ENCODE peak calls at places on chromosomes 13 and 19, in six cellular contexts. One of them, this sample, is unnamed.

GRCh38 chr19:29810504-29810871 is 1.3 kb upstream of the CCNE1 start:
- DNase-seq in activated T-helper 9 cell treated with anti-CD3 and anti-CD28 coated beads, Interleukin-2, amount 50 U/mL, for 16 hours: no peak
- DNase-seq in NCI-H774: no peak
- DNase-seq in neural crest cell: no peak
- DNase-seq in stimulated activated CD8-positive, alpha-beta memory T cell treated with anti-CD3 and anti-CD28 coated beads, Interleukin-4, amount 100 ng/mL, for 1 hour: no peak
- DNase-seq in WTC11: no peak
- DNase-seq in this sample: no peak

GRCh38 chr13:113050856-113051431 is 54.6 kb upstream of the F7 start:
- DNase-seq in NCI-H774: no peak
- DNase-seq in WTC11: no peak
- DNase-seq in stimulated activated CD8-positive, alpha-beta memory T cell treated with anti-CD3 and anti-CD28 coated beads, Interleukin-4, amount 100 ng/mL, for 1 hour: no peak
- DNase-seq in neural crest cell: no peak
- DNase-seq in activated T-helper 9 cell treated with anti-CD3 and anti-CD28 coated beads, Interleukin-2, amount 50 U/mL, for 16 hours: no peak
- DNase-seq in this sample: peak

GRCh38 chr13:94427313-94427712 is 52.2 kb downstream of the DCT start:
- DNase-seq in neural crest cell: no peak
- DNase-seq in WTC11: no peak
- DNase-seq in NCI-H774: peak
- DNase-seq in stimulated activated CD8-positive, alpha-beta memory T cell treated with anti-CD3 and anti-CD28 coated beads, Interleukin-4, amount 100 ng/mL, for 1 hour: no peak
- DNase-seq in activated T-helper 9 cell treated with anti-CD3 and anti-CD28 coated beads, Interleukin-2, amount 50 U/mL, for 16 hours: no peak
- DNase-seq in this sample: no peak

GRCh38 chr13:39406688-39407087 is 196.3 kb downstream of the LHFPL6 start:
- DNase-seq in WTC11: no peak
- DNase-seq in NCI-H774: peak
- DNase-seq in neural crest cell: no peak
- DNase-seq in activated T-helper 9 cell treated with anti-CD3 and anti-CD28 coated beads, Interleukin-2, amount 50 U/mL, for 16 hours: no peak
- DNase-seq in stimulated activated CD8-positive, alpha-beta memory T cell treated with anti-CD3 and anti-CD28 coated beads, Interleukin-4, amount 100 ng/mL, for 1 hour: no peak
- DNase-seq in this sample: no peak

GRCh38 chr19:18789883-18790565 is 1.1 kb downstream of the COMP start:
- DNase-seq in NCI-H774: no peak
- DNase-seq in activated T-helper 9 cell treated with anti-CD3 and anti-CD28 coated beads, Interleukin-2, amount 50 U/mL, for 16 hours: no peak
- DNase-seq in neural crest cell: no peak
- DNase-seq in WTC11: peak
- DNase-seq in stimulated activated CD8-positive, alpha-beta memory T cell treated with anti-CD3 and anti-CD28 coated beads, Interleukin-4, amount 100 ng/mL, for 1 hour: no peak
- DNase-seq in this sample: no peak

GRCh38 chr19:10184636-10185035 is 10.1 kb downstream of the DNMT1 start:
- DNase-seq in NCI-H774: no peak
- DNase-seq in stimulated activated CD8-positive, alpha-beta memory T cell treated with anti-CD3 and anti-CD28 coated beads, Interleukin-4, amount 100 ng/mL, for 1 hour: no peak
- DNase-seq in activated T-helper 9 cell treated with anti-CD3 and anti-CD28 coated beads, Interleukin-2, amount 50 U/mL, for 16 hours: no peak
- DNase-seq in WTC11: no peak
- DNase-seq in neural crest cell: no peak
- DNase-seq in this sample: no peak

GRCh38 chr19:47545061-47545948 is 27.6 kb downstream of the ZNF541 start:
- DNase-seq in neural crest cell: no peak
- DNase-seq in stimulated activated CD8-positive, alpha-beta memory T cell treated with anti-CD3 and anti-CD28 coated beads, Interleukin-4, amount 100 ng/mL, for 1 hour: no peak
- DNase-seq in WTC11: peak
- DNase-seq in activated T-helper 9 cell treated with anti-CD3 and anti-CD28 coated beads, Interleukin-2, amount 50 U/mL, for 16 hours: no peak
- DNase-seq in NCI-H774: no peak
- DNase-seq in this sample: no peak

GRCh38 chr19:33905937-33906577 is 109.4 kb downstream of the KCTD15 start:
- DNase-seq in stimulated activated CD8-positive, alpha-beta memory T cell treated with anti-CD3 and anti-CD28 coated beads, Interleukin-4, amount 100 ng/mL, for 1 hour: no peak
- DNase-seq in neural crest cell: peak
- DNase-seq in WTC11: peak
- DNase-seq in activated T-helper 9 cell treated with anti-CD3 and anti-CD28 coated beads, Interleukin-2, amount 50 U/mL, for 16 hours: no peak
- DNase-seq in NCI-H774: no peak
- DNase-seq in this sample: peak

GRCh38 chr19:46269085-46269484 is 27.8 kb upstream of the HIF3A start:
- DNase-seq in neural crest cell: no peak
- DNase-seq in stimulated activated CD8-positive, alpha-beta memory T cell treated with anti-CD3 and anti-CD28 coated beads, Interleukin-4, amount 100 ng/mL, for 1 hour: no peak
- DNase-seq in activated T-helper 9 cell treated with anti-CD3 and anti-CD28 coated beads, Interleukin-2, amount 50 U/mL, for 16 hours: no peak
- DNase-seq in NCI-H774: no peak
- DNase-seq in WTC11: no peak
- DNase-seq in this sample: no peak

GRCh38 chr19:15589760-15590451 is 25.1 kb upstream of the CYP4F8 start:
- DNase-seq in WTC11: no peak
- DNase-seq in neural crest cell: no peak
- DNase-seq in stimulated activated CD8-positive, alpha-beta memory T cell treated with anti-CD3 and anti-CD28 coated beads, Interleukin-4, amount 100 ng/mL, for 1 hour: no peak
- DNase-seq in activated T-helper 9 cell treated with anti-CD3 and anti-CD28 coated beads, Interleukin-2, amount 50 U/mL, for 16 hours: no peak
- DNase-seq in NCI-H774: no peak
- DNase-seq in this sample: no peak

GRCh38 chr19:6696239-6696820 is 24.1 kb downstream of the C3 start:
- DNase-seq in neural crest cell: no peak
- DNase-seq in stimulated activated CD8-positive, alpha-beta memory T cell treated with anti-CD3 and anti-CD28 coated beads, Interleukin-4, amount 100 ng/mL, for 1 hour: no peak
- DNase-seq in activated T-helper 9 cell treated with anti-CD3 and anti-CD28 coated beads, Interleukin-2, amount 50 U/mL, for 16 hours: no peak
- DNase-seq in NCI-H774: no peak
- DNase-seq in WTC11: no peak
- DNase-seq in this sample: no peak

GRCh38 chr13:50387124-50387581 is 371.9 kb downstream of the KCNRG start:
- DNase-seq in stimulated activated CD8-positive, alpha-beta memory T cell treated with anti-CD3 and anti-CD28 coated beads, Interleukin-4, amount 100 ng/mL, for 1 hour: no peak
- DNase-seq in NCI-H774: no peak
- DNase-seq in WTC11: peak
- DNase-seq in activated T-helper 9 cell treated with anti-CD3 and anti-CD28 coated beads, Interleukin-2, amount 50 U/mL, for 16 hours: no peak
- DNase-seq in neural crest cell: no peak
- DNase-seq in this sample: no peak

GRCh38 chr19:44748426-44749254 is at the start of gene BCL3:
- DNase-seq in activated T-helper 9 cell treated with anti-CD3 and anti-CD28 coated beads, Interleukin-2, amount 50 U/mL, for 16 hours: peak
- DNase-seq in stimulated activated CD8-positive, alpha-beta memory T cell treated with anti-CD3 and anti-CD28 coated beads, Interleukin-4, amount 100 ng/mL, for 1 hour: peak
- DNase-seq in WTC11: no peak
- DNase-seq in NCI-H774: peak
- DNase-seq in neural crest cell: no peak
- DNase-seq in this sample: no peak

GRCh38 chr13:42876810-42877550 is 95.6 kb downstream of the FAM216B start:
- DNase-seq in stimulated activated CD8-positive, alpha-beta memory T cell treated with anti-CD3 and anti-CD28 coated beads, Interleukin-4, amount 100 ng/mL, for 1 hour: no peak
- DNase-seq in neural crest cell: no peak
- DNase-seq in WTC11: no peak
- DNase-seq in activated T-helper 9 cell treated with anti-CD3 and anti-CD28 coated beads, Interleukin-2, amount 50 U/mL, for 16 hours: no peak
- DNase-seq in NCI-H774: no peak
- DNase-seq in this sample: no peak

GRCh38 chr19:10737680-10738079 is 19.8 kb downstream of the DNM2 start:
- DNase-seq in NCI-H774: no peak
- DNase-seq in activated T-helper 9 cell treated with anti-CD3 and anti-CD28 coated beads, Interleukin-2, amount 50 U/mL, for 16 hours: no peak
- DNase-seq in neural crest cell: no peak
- DNase-seq in stimulated activated CD8-positive, alpha-beta memory T cell treated with anti-CD3 and anti-CD28 coated beads, Interleukin-4, amount 100 ng/mL, for 1 hour: no peak
- DNase-seq in WTC11: no peak
- DNase-seq in this sample: no peak

GRCh38 chr19:44607049-44607448 is 6.3 kb upstream of the IGSF23 start:
- DNase-seq in WTC11: no peak
- DNase-seq in stimulated activated CD8-positive, alpha-beta memory T cell treated with anti-CD3 and anti-CD28 coated beads, Interleukin-4, amount 100 ng/mL, for 1 hour: no peak
- DNase-seq in activated T-helper 9 cell treated with anti-CD3 and anti-CD28 coated beads, Interleukin-2, amount 50 U/mL, for 16 hours: no peak
- DNase-seq in neural crest cell: no peak
- DNase-seq in NCI-H774: no peak
- DNase-seq in this sample: no peak

GRCh38 chr19:39270091-39270871 is 2.1 kb downstream of the IFNL2 start:
- DNase-seq in WTC11: no peak
- DNase-seq in neural crest cell: no peak
- DNase-seq in activated T-helper 9 cell treated with anti-CD3 and anti-CD28 coated beads, Interleukin-2, amount 50 U/mL, for 16 hours: no peak
- DNase-seq in NCI-H774: no peak
- DNase-seq in stimulated activated CD8-positive, alpha-beta memory T cell treated with anti-CD3 and anti-CD28 coated beads, Interleukin-4, amount 100 ng/mL, for 1 hour: no peak
- DNase-seq in this sample: peak

GRCh38 chr19:3760871-3761361 is 576 bp downstream of the APBA3 start:
- DNase-seq in WTC11: no peak
- DNase-seq in NCI-H774: no peak
- DNase-seq in stimulated activated CD8-positive, alpha-beta memory T cell treated with anti-CD3 and anti-CD28 coated beads, Interleukin-4, amount 100 ng/mL, for 1 hour: no peak
- DNase-seq in activated T-helper 9 cell treated with anti-CD3 and anti-CD28 coated beads, Interleukin-2, amount 50 U/mL, for 16 hours: no peak
- DNase-seq in neural crest cell: no peak
- DNase-seq in this sample: no peak

GRCh38 chr19:46115396-46116109 is 8.9 kb downstream of the IGFL3 start:
- DNase-seq in WTC11: no peak
- DNase-seq in NCI-H774: no peak
- DNase-seq in stimulated activated CD8-positive, alpha-beta memory T cell treated with anti-CD3 and anti-CD28 coated beads, Interleukin-4, amount 100 ng/mL, for 1 hour: no peak
- DNase-seq in activated T-helper 9 cell treated with anti-CD3 and anti-CD28 coated beads, Interleukin-2, amount 50 U/mL, for 16 hours: no peak
- DNase-seq in neural crest cell: no peak
- DNase-seq in this sample: no peak

GRCh38 chr13:111508164-111508870 is 187.9 kb downstream of the TEX29 start:
- DNase-seq in NCI-H774: no peak
- DNase-seq in stimulated activated CD8-positive, alpha-beta memory T cell treated with anti-CD3 and anti-CD28 coated beads, Interleukin-4, amount 100 ng/mL, for 1 hour: no peak
- DNase-seq in neural crest cell: no peak
- DNase-seq in activated T-helper 9 cell treated with anti-CD3 and anti-CD28 coated beads, Interleukin-2, amount 50 U/mL, for 16 hours: no peak
- DNase-seq in WTC11: no peak
- DNase-seq in this sample: peak

This sample was measured in suprapubic skin.